ENCODE peak calls at places on chromosomes 5 and 9, in seven cellular contexts. C is Calu3, P is lower lobe of right lung, M is AG04450, X is A549, I is body of pancreas, K is progenitor cell of endocrine pancreas. T is an unnamed sample.

GRCh38 chr5:32538031-32538547 is 47.3 kb upstream of the SUB1 start:
- DNase-seq in K (no peak), P (no peak), M (no peak), X (no peak), C (no peak), I (no peak), T (no peak)

GRCh38 chr9:99660191-99660636 is 161.5 kb upstream of the NR4A3 start:
- DNase-seq in X (no peak), I (no peak), K (no peak), C (no peak), P (peak), M (no peak), T (no peak)

GRCh38 chr5:172533399-172534228 is 79.3 kb upstream of the SH3PXD2B start:
- DNase-seq in M (no peak), K (no peak), C (no peak), I (no peak), P (no peak), X (no peak), T (no peak)

GRCh38 chr9:85212887-85213286 is 528.9 kb downstream of the AGTPBP1 start:
- DNase-seq in I (no peak), C (peak), M (no peak), X (no peak), P (no peak), K (no peak), T (no peak)

GRCh38 chr9:7788772-7789171 is 10.8 kb downstream of the DMAC1 start:
- DNase-seq in P (no peak), M (no peak), X (no peak), C (no peak), K (no peak), I (no peak), T (no peak)

GRCh38 chr9:114046876-114047275 is 31.2 kb downstream of the AMBP start:
- DNase-seq in P (no peak), C (no peak), M (no peak), K (no peak), I (no peak), X (no peak), T (no peak)

GRCh38 chr5:180471866-180472265 is 22.3 kb upstream of the CNOT6 start:
- DNase-seq in K (no peak), M (no peak), I (no peak), P (no peak), C (no peak), X (no peak), T (no peak)

GRCh38 chr9:88237454-88238280 is 99.4 kb upstream of the SPATA31C2 start:
- DNase-seq in X (no peak), I (no peak), P (no peak), K (no peak), M (no peak), C (no peak), T (no peak)

GRCh38 chr5:1033178-1033577 is 24.6 kb downstream of the NKD2 start:
- DNase-seq in P (peak), K (no peak), I (no peak), M (no peak), X (no peak), C (no peak), T (no peak)

GRCh38 chr9:4680750-4681149 is 1.4 kb downstream of the CDC37L1 start:
- DNase-seq in X (no peak), M (no peak), C (no peak), I (no peak), P (no peak), K (no peak), T (no peak)

GRCh38 chr5:33297760-33298216 is 143.0 kb upstream of the TARS1 start:
- DNase-seq in P (no peak), M (no peak), X (peak), C (no peak), I (no peak), K (no peak), T (no peak)

GRCh38 chr9:22683393-22684075 is 236.9 kb downstream of the DMRTA1 start:
- DNase-seq in X (peak), I (no peak), C (no peak), K (no peak), M (peak), P (no peak), T (no peak)

GRCh38 chr9:94289691-94290090 is 30.6 kb downstream of the ZNF169 start:
- DNase-seq in K (no peak), P (no peak), X (no peak), C (no peak), M (no peak), I (no peak), T (no peak)

GRCh38 chr9:95508242-95508967 is 8.4 kb downstream of the PTCH1 start:
- DNase-seq in I (peak), X (peak), K (no peak), P (no peak), C (no peak), M (no peak), T (no peak)

GRCh38 chr5:179303801-179304200 is 41.5 kb downstream of the ADAMTS2 start:
- DNase-seq in K (no peak), P (no peak), C (no peak), I (no peak), X (no peak), M (no peak), T (no peak)

GRCh38 chr9:116087751-116088194 is 65.8 kb upstream of the PAPPA start:
- DNase-seq in K (no peak), I (no peak), P (no peak), M (peak), C (no peak), X (peak), T (no peak)

GRCh38 chr9:20437466-20437865 is 184.8 kb downstream of the MLLT3 start:
- DNase-seq in C (no peak), I (no peak), K (no peak), M (no peak), P (no peak), X (no peak), T (no peak)

GRCh38 chr5:112634166-112634565 is 103.5 kb upstream of the APC start:
- DNase-seq in I (no peak), M (no peak), C (no peak), P (no peak), K (no peak), X (no peak), T (no peak)

GRCh38 chr5:57324159-57324558 is 150.3 kb downstream of the GPBP1 start:
- DNase-seq in X (no peak), I (no peak), C (no peak), M (peak), P (no peak), K (no peak), T (no peak)

GRCh38 chr9:129487307-129487657 is 133.6 kb downstream of the C9orf50 start:
- DNase-seq in K (no peak), C (no peak), M (no peak), I (no peak), X (peak), P (no peak), T (no peak)

GRCh38 chr5:80967500-80968181 is 7.5 kb downstream of the RASGRF2 start:
- DNase-seq in K (no peak), X (peak), I (no peak), M (peak), C (peak), P (no peak), T (no peak)

GRCh38 chr9:14935917-14936316 is 25.7 kb upstream of the FREM1 start:
- DNase-seq in P (no peak), X (no peak), C (no peak), M (no peak), I (no peak), K (no peak), T (no peak)

GRCh38 chr9:133694686-133695085 is 43.5 kb downstream of the SARDH start:
- DNase-seq in X (no peak), C (no peak), M (no peak), P (no peak), K (no peak), I (no peak), T (no peak)
- TF ChIP-seq CTCF in X (no peak), C (no peak), M (no peak), P (no peak), K (no peak), I (no peak), T (no peak)

GRCh38 chr9:25716220-25716872 is 38.1 kb upstream of the TUSC1 start:
- DNase-seq in M (peak), K (peak), P (no peak), C (peak), X (peak), I (peak), T (peak)
- TF ChIP-seq CTCF in M (peak), K (peak), P (peak), C (no peak), X (peak), I (peak), T (peak)

GRCh38 chr9:90053027-90053426 is 448.2 kb downstream of the GADD45G start:
- DNase-seq in K (no peak), P (no peak), X (peak), I (peak), M (no peak), C (no peak), T (peak)
- TF ChIP-seq CTCF in K (peak), P (peak), X (no peak), I (peak), M (peak), C (no peak), T (peak)

GRCh38 chr5:148306446-148306845 is 5.8 kb upstream of the SPINK7 start:
- DNase-seq in C (no peak), M (no peak), P (no peak), X (no peak), K (no peak), I (no peak), T (no peak)
- TF ChIP-seq CTCF in C (no peak), M (no peak), P (no peak), X (no peak), K (no peak), I (no peak), T (no peak)

GRCh38 chr9:133135193-133135745 is 14.2 kb upstream of the RALGDS start:
- DNase-seq in I (peak), K (no peak), P (peak), X (peak), C (peak), M (no peak), T (no peak)

GRCh38 chr9:133132174-133132573 is 11.1 kb upstream of the RALGDS start:
- DNase-seq in K (no peak), P (no peak), C (no peak), X (no peak), I (no peak), M (no peak), T (no peak)

GRCh38 chr9:133131506-133131905 is 10.5 kb upstream of the RALGDS start:
- DNase-seq in P (no peak), X (no peak), C (no peak), K (no peak), I (no peak), M (no peak), T (no peak)

GRCh38 chr9:133134419-133135190 is 13.6 kb upstream of the RALGDS start:
- DNase-seq in C (no peak), I (no peak), P (no peak), M (no peak), X (no peak), K (no peak), T (no peak)

GRCh38 chr9:133133680-133134418 is 12.8 kb upstream of the RALGDS start:
- DNase-seq in I (peak), P (peak), X (peak), M (peak), K (peak), C (peak), T (no peak)
- TF ChIP-seq CTCF in I (no peak), P (no peak), X (no peak), M (no peak), K (no peak), C (no peak), T (no peak)